ENCODE peak calls at places on chromosomes 1 and 21, in seven cellular contexts. N, F, Y, Z, I, W and P are unnamed samples.

GRCh38 chr1:39047374-39048229 is 21.5 kb downstream of the NDUFS5 start:
- DNase-seq in N (peak; percentile 39), W (no peak), Y (peak; percentile 53), F (peak; percentile 87), I (peak; percentile 72), Z (no peak), P (no peak)

GRCh38 chr1:179990847-179991246 is 36.2 kb downstream of the CEP350 start:
- DNase-seq in W (no peak), I (no peak), Z (no peak), Y (no peak), N (no peak), F (no peak), P (no peak)

GRCh38 chr1:113615425-113615824 is 143.9 kb downstream of the PHTF1 start:
- DNase-seq in I (no peak), Y (no peak), F (peak; percentile 48), N (no peak), Z (no peak), W (no peak), P (no peak)

GRCh38 chr1:29271724-29272123 is 35.4 kb downstream of the PTPRU start:
- DNase-seq in F (peak; percentile 65), I (no peak), Y (peak; percentile 43), N (peak; percentile 84), Z (no peak), W (peak; percentile 48), P (peak; percentile 75)

GRCh38 chr1:114173704-114174103 is 20.0 kb upstream of the SYT6 start:
- DNase-seq in Z (no peak), Y (no peak), W (no peak), N (no peak), F (no peak), I (no peak), P (no peak)

GRCh38 chr1:231021540-231022031 is 18.5 kb downstream of the FAM89A start:
- DNase-seq in Z (no peak), N (no peak), I (no peak), Y (no peak), F (peak; percentile 46), W (no peak), P (no peak)

GRCh38 chr1:193971595-193971994 is 785.2 kb upstream of the B3GALT2 start:
- DNase-seq in N (no peak), Z (no peak), Y (no peak), F (peak; percentile 61), I (no peak), W (no peak), P (no peak)

GRCh38 chr1:197868751-197869501 is 33.5 kb upstream of the C1orf53 start:
- DNase-seq in I (peak; percentile 81), Y (no peak), Z (no peak), N (peak; percentile 50), F (peak; percentile 70), W (no peak), P (no peak)

GRCh38 chr1:145979746-145980435 is 15.4 kb downstream of the POLR3GL start:
- DNase-seq in I (no peak), W (no peak), N (no peak), Z (no peak), Y (no peak), F (no peak), P (no peak)

GRCh38 chr1:117735045-117735992 is 129.5 kb downstream of the TENT5C start:
- DNase-seq in F (peak; percentile 61), Z (no peak), W (no peak), Y (peak; percentile 53), I (peak; percentile 72), N (peak; percentile 10), P (no peak)

GRCh38 chr1:200073286-200073637 is 45.8 kb downstream of the NR5A2 start:
- DNase-seq in I (no peak), N (no peak), Y (no peak), W (no peak), F (no peak), Z (no peak), P (no peak)

GRCh38 chr1:228016181-228016510 is 9.3 kb downstream of the WNT3A start:
- DNase-seq in I (no peak), W (no peak), F (no peak), N (no peak), Z (no peak), Y (no peak), P (no peak)

GRCh38 chr1:179935909-179936496 is 18.6 kb upstream of the CEP350 start:
- DNase-seq in F (no peak), W (no peak), I (peak; percentile 24), Y (no peak), N (no peak), Z (no peak), P (no peak)

GRCh38 chr21:38843806-38844479 is 38.2 kb downstream of the ETS2 start:
- DNase-seq in I (no peak), F (peak; percentile 86), Z (no peak), N (no peak), W (no peak), Y (no peak), P (no peak)

GRCh38 chr1:229011022-229011421 is 259.9 kb upstream of the RAB4A start:
- DNase-seq in Y (no peak), W (no peak), Z (no peak), F (no peak), I (no peak), N (no peak), P (no peak)

GRCh38 chr1:203229471-203230178 is at the start of gene CHIT1:
- DNase-seq in F (peak; percentile 2), W (no peak), I (no peak), Z (no peak), N (no peak), Y (no peak), P (no peak)

GRCh38 chr21:19998450-19998849 is 999.8 kb upstream of the NCAM2 start:
- DNase-seq in I (no peak), N (no peak), F (no peak), Y (no peak), W (no peak), Z (no peak), P (no peak)

GRCh38 chr21:33244082-33244780 is 14.5 kb downstream of the IFNAR2 start:
- DNase-seq in N (no peak), I (no peak), F (no peak), Z (no peak), W (no peak), Y (no peak), P (no peak)

GRCh38 chr1:243938146-243938676 is 88.2 kb upstream of the AKT3 start:
- DNase-seq in W (no peak), I (no peak), N (no peak), F (no peak), Z (no peak), Y (no peak), P (no peak)

GRCh38 chr21:36477001-36477400 is 2.9 kb downstream of the CLDN14 start:
- DNase-seq in F (no peak), Z (no peak), N (no peak), Y (no peak), I (no peak), W (no peak), P (no peak)

GRCh38 chr1:151386002-151386401 is 13.4 kb upstream of the PSMB4 start:
- DNase-seq in Y (no peak), Z (no peak), I (no peak), N (no peak), F (no peak), W (no peak), P (no peak)

GRCh38 chr1:94725566-94725965 is 94.6 kb upstream of the SLC44A3 start:
- DNase-seq in Y (no peak), N (no peak), I (no peak), Z (no peak), F (no peak), W (no peak), P (no peak)

GRCh38 chr1:235326719-235327558 is 1.0 kb downstream of the ARID4B start:
- DNase-seq in Z (no peak), W (no peak), N (peak; percentile 21), I (peak; percentile 78), F (no peak), Y (peak; percentile 24), P (peak; percentile 61)

GRCh38 chr1:110055493-110056283 is 14.8 kb downstream of the ALX3 start:
- DNase-seq in F (peak; percentile 67), N (no peak), Y (no peak), W (no peak), I (no peak), Z (no peak), P (no peak)

GRCh38 chr21:36478207-36478701 is 1.7 kb downstream of the CLDN14 start:
- DNase-seq in Y (no peak), Z (no peak), F (peak; percentile 88), I (no peak), W (no peak), N (no peak), P (no peak)

DNA sequence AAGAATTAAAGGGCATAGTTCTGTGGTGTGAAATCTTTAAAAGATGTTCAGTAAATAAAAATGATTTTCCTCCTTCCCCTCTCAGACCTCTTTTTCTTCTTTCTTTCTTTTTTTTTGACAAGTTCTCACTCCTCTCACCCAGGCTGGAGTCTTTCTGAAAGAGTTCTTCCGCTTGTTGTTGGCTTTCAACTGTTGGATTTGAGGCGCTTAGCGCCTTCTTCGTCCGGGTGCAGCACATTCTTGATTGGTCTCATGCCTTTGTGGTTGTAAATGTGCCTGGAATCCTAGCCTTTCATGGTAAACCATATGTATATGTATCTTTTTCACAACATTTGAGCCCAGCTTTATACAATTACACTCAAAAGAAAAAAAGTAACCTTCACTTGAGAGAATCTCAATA is 980 bp upstream of the METTL18 start:
- DNase-seq in Y (no peak), W (no peak), Z (no peak), F (no peak), N (no peak), I (peak; percentile 46), P (no peak)
- H3K27ac ChIP-seq in Y (no peak overlapping the region), W (no peak overlapping the region), Z (peak overlapping the region; percentile 95), F (no peak overlapping the region), N (peak overlapping the region; percentile 80), I (peak overlapping the region; percentile 85), P (no peak overlapping the region)

GRCh38 chr1:8866792-8867415 is 11.6 kb downstream of the ENO1 start:
- DNase-seq in N (no peak), Z (no peak), F (no peak), I (no peak), Y (no peak), W (no peak), P (no peak)
- TF ChIP-seq POLR2A in N (peak; percentile 52), Z (no peak), F (peak; percentile 48), I (peak; percentile 36), Y (no peak), W (no peak), P (no peak)

GRCh38 chr1:16143566-16144324 is 12.1 kb downstream of the EPHA2 start:
- DNase-seq in W (no peak), F (no peak), I (peak; percentile 97), Z (no peak), N (peak; percentile 96), Y (no peak), P (peak; percentile 93)

GRCh38 chr1:16146888-16147614 is 8.8 kb downstream of the EPHA2 start:
- DNase-seq in Z (no peak), Y (peak; percentile 54), F (peak; percentile 65), I (peak; percentile 80), W (no peak), N (peak; percentile 59), P (no peak)

GRCh38 chr1:16145988-16146887 is 9.6 kb downstream of the EPHA2 start:
- DNase-seq in F (peak; percentile 92), Z (no peak), Y (peak; percentile 95), I (peak; percentile 98), W (no peak), N (peak; percentile 90), P (peak; percentile 65)

GRCh38 chr1:16144325-16145029 is 11.4 kb downstream of the EPHA2 start:
- DNase-seq in W (no peak), I (peak; percentile 61), F (no peak), Z (no peak), Y (peak; percentile 31), N (no peak), P (no peak)

GRCh38 chr1:16145030-16145987 is 10.6 kb downstream of the EPHA2 start:
- DNase-seq in W (no peak), I (peak; percentile 49), N (peak; percentile 68), Z (no peak), Y (peak; percentile 88), F (peak; percentile 92), P (peak; percentile 91)
- H3K27ac ChIP-seq in W (peak overlapping the region; percentile 83), I (peak overlapping the region; percentile 93), N (peak overlapping the region; percentile 76), Z (peak overlapping the region; percentile 90), Y (peak overlapping the region; percentile 98), F (peak overlapping the region; percentile 99), P (peak overlapping the region; percentile 74)

GRCh38 chr1:31936278-31936965 is 1.7 kb downstream of the PTP4A2 start:
- DNase-seq in N (no peak), I (peak; percentile 57), F (peak; percentile 37), Z (no peak), W (no peak), Y (no peak), P (no peak)
- TF ChIP-seq POLR2A in N (no peak), I (peak; percentile 18), F (no peak), Z (no peak), W (no peak), Y (no peak), P (peak; percentile 45)